ENCODE peak calls at places on chromosomes 16 and 17, in four cellular contexts. K is AG08395, E is mucosa of gallbladder, O is LHCN-M2. T is an unnamed sample.

GRCh38 chr17:76568771-76569170 is 16.9 kb downstream of the ST6GALNAC2 start:
- DNase-seq in K (no peak), E (no peak), O (no peak), T (no peak)

GRCh38 chr16:27475561-27475960 is 73.6 kb downstream of the IL21R start:
- DNase-seq in K (peak; percentile 93), E (no peak), O (peak; percentile 89), T (peak; percentile 85)

GRCh38 chr17:9666461-9667050 is 21.2 kb downstream of the USP43 start:
- DNase-seq in K (no peak), E (no peak), O (no peak), T (no peak)

GRCh38 chr16:73149329-73149728 is 101.4 kb upstream of the ZFHX3 start:
- DNase-seq in K (no peak), E (peak; percentile 23), O (no peak), T (no peak)

GRCh38 chr16:67040906-67041305 is 12.0 kb downstream of the CBFB start:
- DNase-seq in K (no peak), E (no peak), O (no peak), T (no peak)

GRCh38 chr16:27641260-27641659 is 91.3 kb downstream of the KATNIP start:
- DNase-seq in K (no peak), E (no peak), O (no peak), T (no peak)

GRCh38 chr17:29143894-29144293 is 36.3 kb downstream of the MYO18A start:
- DNase-seq in K (peak; percentile 50), E (no peak), O (peak; percentile 80), T (peak; percentile 53)

GRCh38 chr17:42677921-42678781 is 1.4 kb upstream of the PLEKHH3 start:
- DNase-seq in K (peak; percentile 89), E (peak; percentile 84), O (peak; percentile 88), T (peak; percentile 92)

GRCh38 chr16:81500833-81501521 is 56.4 kb downstream of the CMIP start:
- DNase-seq in K (peak; percentile 58), E (no peak), O (peak; percentile 55), T (peak; percentile 82)

GRCh38 chr17:76268991-76269981 is 4.1 kb downstream of the UBALD2 start:
- DNase-seq in K (no peak), E (no peak), O (no peak), T (no peak)

GRCh38 chr17:49973271-49973615 is 4.3 kb downstream of the DLX4 start:
- DNase-seq in K (no peak), E (no peak), O (no peak), T (no peak)

GRCh38 chr17:31511176-31511540 is 119.7 kb downstream of the RAB11FIP4 start:
- DNase-seq in K (no peak), E (peak; percentile 85), O (no peak), T (no peak)

GRCh38 chr16:84808812-84809211 is 11.0 kb upstream of the CRISPLD2 start:
- DNase-seq in K (no peak), E (no peak), O (no peak), T (no peak)

GRCh38 chr17:19411641-19412040 is 609 bp downstream of the RNF112 start:
- DNase-seq in K (no peak), E (no peak), O (no peak), T (no peak)

GRCh38 chr17:31283841-31284240 is 13.2 kb downstream of the OMG start:
- DNase-seq in K (peak; percentile 18), E (no peak), O (peak; percentile 69), T (no peak)

GRCh38 chr16:72236866-72237265 is 64.9 kb upstream of the PMFBP1 start:
- DNase-seq in K (no peak), E (no peak), O (no peak), T (no peak)

GRCh38 chr17:40247926-40248495 is 28.9 kb downstream of the WIPF2 start:
- DNase-seq in K (no peak), E (no peak), O (no peak), T (no peak)

GRCh38 chr17:71109697-71110096 is 940.4 kb downstream of the KCNJ2 start:
- DNase-seq in K (no peak), E (no peak), O (no peak), T (no peak)

GRCh38 chr16:53043986-53044571 is 8.6 kb downstream of the CHD9NB start:
- DNase-seq in K (no peak), E (peak; percentile 47), O (no peak), T (no peak)

GRCh38 chr16:87189426-87189825 is 127.8 kb downstream of the C16orf95 start:
- DNase-seq in K (no peak), E (no peak), O (no peak), T (no peak)

T was measured in RPMI7951.